ENCODE peak calls at places on chromosomes 1 and 21, in nine cellular contexts. T is CD8-positive, alpha-beta T cell; B is suprapubic skin; R is psoas muscle; N is sigmoid colon; E is mucosa of descending colon; I is GM23338; O is GM06990; D is esophagus muscularis mucosa. U is an unnamed sample. For H3K36me3, the result is how much of the 10 kb centered on the place peaks cover.

GRCh38 chr1:116819081-116819480 is 64.9 kb downstream of the CD2 start:
- DNase-seq in T (no peak), B (no peak), R (no peak), N (no peak), E (no peak), I (no peak), O (no peak), D (no peak), U (no peak)

GRCh38 chr1:150362721-150363425 is 1.1 kb upstream of the RPRD2 start:
- DNase-seq in T (no peak), B (no peak), R (no peak), N (peak), E (peak), I (peak), O (peak), D (no peak), U (no peak)

GRCh38 chr1:37764888-37765441 is at the start of gene EPHA10:
- DNase-seq in T (no peak), B (no peak), R (no peak), N (no peak), E (no peak), I (peak), O (no peak), D (no peak), U (no peak)

GRCh38 chr1:230236951-230237350 is 169.9 kb downstream of the GALNT2 start:
- DNase-seq in T (no peak), B (no peak), R (no peak), N (no peak), E (no peak), I (no peak), O (no peak), D (no peak), U (no peak)

GRCh38 chr1:47175227-47175934 is 14.5 kb downstream of the PDZK1IP1 start:
- DNase-seq in T (peak), B (no peak), R (no peak), N (no peak), E (no peak), I (peak), O (no peak), D (peak), U (no peak)

GRCh38 chr21:44919111-44919912 is 1.4 kb downstream of the ITGB2 start:
- DNase-seq in T (no peak), B (no peak), R (peak), N (no peak), E (no peak), I (no peak), O (no peak), D (no peak), U (no peak)

GRCh38 chr1:119675349-119676343 is 27.6 kb upstream of the ZNF697 start:
- DNase-seq in T (peak), B (peak), R (peak), N (peak), E (peak), I (peak), O (peak), D (peak), U (peak)

GRCh38 chr1:172356620-172357019 is 63.9 kb upstream of the C1orf105 start:
- DNase-seq in T (no peak), B (no peak), R (no peak), N (no peak), E (no peak), I (no peak), O (no peak), D (no peak), U (no peak)

GRCh38 chr1:162677607-162678371 is 45.5 kb downstream of the DDR2 start:
- DNase-seq in T (no peak), B (no peak), R (no peak), N (no peak), E (no peak), I (no peak), O (no peak), D (no peak), U (no peak)

GRCh38 chr1:109229531-109230127 is 15.9 kb downstream of the SARS1 start:
- DNase-seq in T (no peak), B (no peak), R (no peak), N (no peak), E (no peak), I (peak), O (no peak), D (no peak), U (no peak)

GRCh38 chr1:196558424-196558823 is 49.8 kb downstream of the KCNT2 start:
- DNase-seq in T (no peak), B (no peak), R (no peak), N (no peak), E (no peak), I (no peak), O (no peak), D (no peak), U (peak)

GRCh38 chr1:21641537-21641936 is 27.6 kb downstream of the RAP1GAP start:
- DNase-seq in T (no peak), B (no peak), R (no peak), N (no peak), E (no peak), I (no peak), O (no peak), D (no peak), U (no peak)

GRCh38 chr1:2611034-2611501 is 21.7 kb downstream of the MMEL1 start:
- DNase-seq in T (no peak), B (peak), R (peak), N (peak), E (peak), I (peak), O (peak), D (no peak), U (no peak)

GRCh38 chr1:15137807-15138206 is 15.7 kb upstream of the TMEM51 start:
- DNase-seq in T (no peak), B (no peak), R (no peak), N (no peak), E (no peak), I (no peak), O (no peak), D (no peak), U (no peak)

GRCh38 chr21:31310750-31311149 is 33.3 kb downstream of the TIAM1 start:
- DNase-seq in T (no peak), B (no peak), R (no peak), N (no peak), E (no peak), I (peak), O (no peak), D (no peak), U (no peak)

GRCh38 chr1:60621524-60621923 is 460.8 kb upstream of the NFIA start:
- DNase-seq in T (no peak), B (no peak), R (no peak), N (no peak), E (no peak), I (peak), O (no peak), D (no peak), U (no peak)

GRCh38 chr1:224181453-224181810 is 1.6 kb upstream of the DEGS1 start:
- DNase-seq in T (no peak), B (peak), R (no peak), N (no peak), E (no peak), I (no peak), O (no peak), D (no peak), U (no peak)

GRCh38 chr1:9289090-9289534 is 3.6 kb upstream of the SPSB1 start:
- DNase-seq in T (peak), B (no peak), R (peak), N (peak), E (peak), I (peak), O (no peak), D (no peak), U (no peak)

GRCh38 chr1:11062965-11063401 is 3.2 kb upstream of the SRM start:
- DNase-seq in T (no peak), B (peak), R (no peak), N (peak), E (no peak), I (no peak), O (peak), D (no peak), U (no peak)

GRCh38 chr1:11064942-11065341 is 5.1 kb upstream of the SRM start:
- DNase-seq in T (no peak), B (no peak), R (no peak), N (no peak), E (no peak), I (no peak), O (no peak), D (no peak), U (no peak)

GRCh38 chr1:11067716-11068495 is 8.1 kb upstream of the SRM start:
- DNase-seq in T (no peak), B (peak), R (no peak), N (peak), E (no peak), I (no peak), O (no peak), D (no peak), U (no peak)

GRCh38 chr1:11068556-11069232 is 8.9 kb upstream of the SRM start:
- DNase-seq in T (no peak), B (peak), R (no peak), N (peak), E (no peak), I (no peak), O (no peak), D (no peak), U (no peak)

GRCh38 chr1:11065796-11066195 is 6.0 kb upstream of the SRM start:
- DNase-seq in T (no peak), B (peak), R (no peak), N (no peak), E (no peak), I (no peak), O (no peak), D (no peak), U (no peak)
- H3K36me3 ChIP-seq in T (under half), B (half or more), R (half or more), N (half or more), E (under half), I (under half), O (under half), D (half or more), U (under half)

DNA sequence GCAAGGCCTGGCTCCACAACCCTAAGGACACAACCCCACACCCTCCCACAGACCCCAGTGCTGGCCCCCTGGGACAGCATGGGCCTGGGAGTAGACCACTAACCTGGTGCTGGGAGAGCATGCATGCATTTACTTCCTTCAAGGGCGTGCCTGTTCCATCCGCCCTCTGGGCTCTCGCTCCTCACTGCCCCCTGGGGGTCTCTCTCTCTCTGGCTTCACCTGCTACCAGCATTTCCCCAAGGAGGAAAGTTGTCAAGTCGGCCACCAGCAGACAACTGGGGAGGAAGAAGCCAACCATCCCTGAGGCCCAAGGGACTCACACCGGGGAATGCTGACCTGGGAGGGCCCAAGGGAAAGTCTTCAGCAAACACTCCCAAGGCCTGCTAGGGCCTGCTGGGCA is 6.5 kb downstream of the LRP8 start:
- DNase-seq in T (no peak), B (no peak), R (no peak), N (no peak), E (peak), I (peak), O (no peak), D (no peak), U (no peak)
- H3K36me3 ChIP-seq in T (under half), B (under half), R (under half), N (under half), E (under half), I (under half), O (under half), D (under half), U (under half)

GRCh38 chr1:40232444-40232843 is 15.3 kb upstream of the TMCO2 start:
- DNase-seq in T (no peak), B (no peak), R (no peak), N (no peak), E (no peak), I (no peak), O (peak), D (no peak), U (no peak)
- H3K36me3 ChIP-seq in T (under half), B (half or more), R (half or more), N (half or more), E (under half), I (under half), O (under half), D (under half), U (under half)

DNA sequence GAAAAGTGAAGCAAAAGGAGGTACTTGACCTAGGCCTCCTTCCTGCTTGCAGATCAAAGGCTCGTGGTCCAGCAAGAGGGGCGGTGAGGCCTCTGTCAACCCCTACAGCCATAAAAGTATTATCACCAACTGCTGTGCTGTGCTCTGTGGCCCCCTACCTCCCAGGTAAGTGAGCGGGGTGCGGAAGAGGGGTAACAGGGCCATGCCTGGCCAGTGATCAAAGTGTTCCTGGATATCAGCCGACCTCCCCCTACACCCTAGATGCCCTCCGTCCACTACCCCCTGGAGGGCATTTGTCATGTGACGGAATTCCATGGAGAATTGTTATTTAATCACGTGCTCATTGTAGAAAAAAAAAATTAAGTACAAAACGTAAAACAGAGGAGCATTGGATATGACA is 10.2 kb upstream of the SFN start:
- DNase-seq in T (no peak), B (no peak), R (no peak), N (peak), E (no peak), I (no peak), O (no peak), D (no peak), U (no peak)
- H3K36me3 ChIP-seq in T (half or more), B (under half), R (half or more), N (half or more), E (under half), I (under half), O (half or more), D (under half), U (under half)

DNA sequence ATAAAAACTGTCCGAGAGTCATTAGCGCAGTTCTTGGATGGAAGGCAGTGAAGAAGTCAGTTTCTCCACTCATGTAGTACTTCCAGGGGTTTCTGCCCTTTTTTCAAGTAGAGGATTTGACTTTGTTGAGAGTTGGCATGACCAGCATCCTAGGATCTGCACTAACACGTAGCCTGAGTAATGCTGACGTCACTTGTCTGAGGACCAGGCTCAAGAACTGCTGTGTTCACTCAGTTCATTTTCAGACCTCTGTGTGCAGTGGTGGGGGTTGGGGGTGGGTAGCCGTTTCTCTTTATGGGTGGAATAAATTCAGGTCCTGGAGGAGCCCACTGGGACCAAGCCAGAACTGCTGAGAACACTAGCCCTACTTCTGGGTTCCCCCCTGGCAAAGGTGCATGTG is 53.3 kb downstream of the MRPS6 start:
- DNase-seq in T (no peak), B (no peak), R (no peak), N (peak), E (no peak), I (no peak), O (no peak), D (no peak), U (no peak)
- H3K36me3 ChIP-seq in T (under half), B (under half), R (under half), N (under half), E (under half), I (under half), O (under half), D (under half), U (under half)

DNA sequence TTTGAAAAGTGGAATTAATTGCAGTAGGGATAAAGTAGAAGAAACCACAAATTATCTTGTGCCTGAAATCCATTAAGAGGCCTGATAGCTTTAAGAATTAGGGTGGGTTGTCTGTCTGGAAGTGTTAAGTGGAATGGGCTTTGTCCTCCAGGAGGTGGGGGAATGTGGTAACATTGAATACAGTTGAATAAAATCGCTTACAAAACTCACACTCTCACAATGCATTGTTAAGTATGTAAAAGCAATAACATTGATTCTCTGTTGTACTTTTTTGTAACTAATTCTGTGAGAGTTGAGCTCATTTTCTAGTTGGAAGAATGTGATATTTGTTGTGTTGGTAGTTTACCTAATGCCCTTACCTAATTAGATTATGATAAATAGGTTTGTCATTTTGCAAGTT is 12.1 kb downstream of the TARDBP start:
- DNase-seq in T (no peak), B (no peak), R (no peak), N (no peak), E (no peak), I (no peak), O (no peak), D (no peak), U (no peak)
- H3K36me3 ChIP-seq in T (under half), B (half or more), R (half or more), N (half or more), E (under half), I (half or more), O (under half), D (half or more), U (under half)

GRCh38 chr1:91624331-91624730 is 123.7 kb downstream of the CDC7 start:
- DNase-seq in T (no peak), B (no peak), R (no peak), N (no peak), E (no peak), I (no peak), O (no peak), D (no peak), U (no peak)

GRCh38 chr1:91623020-91623419 is 122.4 kb downstream of the CDC7 start:
- DNase-seq in T (no peak), B (no peak), R (no peak), N (no peak), E (no peak), I (no peak), O (no peak), D (no peak), U (no peak)

GRCh38 chr1:91621360-91621759 is 120.7 kb downstream of the CDC7 start:
- DNase-seq in T (no peak), B (no peak), R (no peak), N (no peak), E (no peak), I (no peak), O (no peak), D (no peak), U (no peak)

GRCh38 chr1:91621907-91622306 is 121.3 kb downstream of the CDC7 start:
- DNase-seq in T (no peak), B (no peak), R (no peak), N (no peak), E (no peak), I (no peak), O (no peak), D (no peak), U (no peak)

GRCh38 chr1:91622586-91622985 is 121.9 kb downstream of the CDC7 start:
- DNase-seq in T (no peak), B (peak), R (peak), N (peak), E (peak), I (no peak), O (no peak), D (no peak), U (no peak)
- H3K36me3 ChIP-seq in T (under half), B (under half), R (under half), N (under half), E (under half), I (under half), O (under half), D (under half), U (under half)

GRCh38 chr1:31027693-31028526 is 37.6 kb downstream of the PUM1 start:
- DNase-seq in T (no peak), B (no peak), R (no peak), N (no peak), E (no peak), I (no peak), O (peak), D (no peak), U (no peak)
- H3K36me3 ChIP-seq in T (under half), B (under half), R (under half), N (under half), E (under half), I (under half), O (under half), D (under half), U (under half)

DNA sequence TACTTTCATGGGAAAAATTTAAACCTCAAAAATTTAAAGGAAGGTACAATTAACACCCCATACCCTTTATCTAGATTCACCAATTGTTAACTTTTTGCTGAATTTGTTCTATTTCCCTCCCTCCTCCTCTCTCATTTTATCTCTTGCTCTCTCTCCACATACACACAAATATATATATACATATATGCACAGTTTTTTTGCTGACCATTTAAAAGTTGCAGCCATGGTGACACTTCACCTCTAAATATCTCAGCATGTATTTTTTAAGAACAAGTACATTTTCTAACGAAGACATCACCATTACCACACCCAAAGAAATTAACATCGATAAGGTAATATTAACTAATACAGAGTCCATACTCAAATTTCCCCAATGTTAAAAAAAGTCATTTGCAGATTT is 33.9 kb downstream of the LRIG2 start:
- DNase-seq in T (no peak), B (no peak), R (no peak), N (no peak), E (no peak), I (no peak), O (no peak), D (no peak), U (no peak)
- H3K36me3 ChIP-seq in T (half or more), B (half or more), R (half or more), N (half or more), E (under half), I (half or more), O (under half), D (half or more), U (under half)

GRCh38 chr1:3787745-3788605 is 8.3 kb downstream of the LRRC47 start:
- DNase-seq in T (no peak), B (no peak), R (no peak), N (no peak), E (no peak), I (no peak), O (no peak), D (no peak), U (no peak)
- H3K36me3 ChIP-seq in T (under half), B (half or more), R (half or more), N (half or more), E (under half), I (under half), O (under half), D (under half), U (under half)

U was measured in kidney epithelial cell.